ENCODE peak calls at places on chromosomes 1 and 21, in four cellular contexts. H is anterior cingulate cortex; F is brain microvascular endothelial cell; Q is CD4-positive, alpha-beta T cell. A is an unnamed sample.

GRCh38 chr1:192776998-192777397 is 31.8 kb upstream of the RGS2 start:
- DNase-seq in H (no peak), F (no peak), Q (no peak), A (no peak)

GRCh38 chr1:46657775-46658174 is 10.4 kb downstream of the ATPAF1 start:
- DNase-seq in H (no peak), F (no peak), Q (no peak), A (no peak)

GRCh38 chr1:226408285-226409184 is 642 bp upstream of the PARP1 start:
- DNase-seq in H (no peak), F (no peak), Q (no peak), A (no peak)

GRCh38 chr1:76379506-76379905 is 305.0 kb downstream of the ST6GALNAC3 start:
- DNase-seq in H (no peak), F (no peak), Q (no peak), A (no peak)

GRCh38 chr1:54300395-54300794 is 100.4 kb downstream of the MRPL37 start:
- DNase-seq in H (no peak), F (no peak), Q (no peak), A (no peak)

GRCh38 chr1:24709748-24710416 is 35.4 kb upstream of the CLIC4 start:
- DNase-seq in H (no peak), F (no peak), Q (no peak), A (no peak)

GRCh38 chr1:221022331-221022730 is 143.1 kb downstream of the HLX start:
- DNase-seq in H (no peak), F (no peak), Q (no peak), A (no peak)

GRCh38 chr1:160284220-160284781 is 632 bp downstream of the PEX19 start:
- DNase-seq in H (no peak), F (peak; percentile 62), Q (peak; percentile 6), A (no peak)

GRCh38 chr1:85318217-85318616 is 41.8 kb upstream of the BCL10 start:
- DNase-seq in H (no peak), F (no peak), Q (no peak), A (no peak)

GRCh38 chr1:220330265-220330664 is 58.0 kb upstream of the RAB3GAP2 start:
- DNase-seq in H (no peak), F (no peak), Q (no peak), A (peak; percentile 11)

GRCh38 chr1:43532716-43533115 is 2.0 kb downstream of the PTPRF start:
- DNase-seq in H (no peak), F (no peak), Q (no peak), A (no peak)

GRCh38 chr1:15178571-15179484 is 25.3 kb downstream of the TMEM51 start:
- DNase-seq in H (no peak), F (peak; percentile 91), Q (no peak), A (peak; percentile 72)

GRCh38 chr21:45571641-45572040 is 29.4 kb upstream of the SLC19A1 start:
- DNase-seq in H (no peak), F (no peak), Q (no peak), A (no peak)

GRCh38 chr1:163174524-163175437 is 27.9 kb downstream of the RGS5 start:
- DNase-seq in H (peak; percentile 15), F (peak; percentile 71), Q (no peak), A (peak; percentile 24)

GRCh38 chr1:56573311-56573710 is 6.1 kb downstream of the PLPP3 start:
- DNase-seq in H (no peak), F (no peak), Q (no peak), A (no peak)

GRCh38 chr1:212958175-212958574 is 7.8 kb downstream of the VASH2 start:
- DNase-seq in H (no peak), F (peak; percentile 88), Q (no peak), A (no peak)

GRCh38 chr1:155127672-155128468 is at the start of gene EFNA1:
- DNase-seq in H (peak; percentile 19), F (no peak), Q (no peak), A (no peak)

GRCh38 chr1:180571832-180572636 is 13.3 kb downstream of the OVAAL start:
- DNase-seq in H (no peak), F (no peak), Q (no peak), A (no peak)

GRCh38 chr1:20410555-20410954 is 75.5 kb downstream of the CAMK2N1 start:
- DNase-seq in H (no peak), F (no peak), Q (no peak), A (no peak)

GRCh38 chr1:236806634-236807033 is 11.5 kb downstream of the MTR start:
- DNase-seq in H (no peak), F (no peak), Q (no peak), A (no peak)

GRCh38 chr1:18010945-18011344 is 96.7 kb upstream of the IGSF21 start:
- DNase-seq in H (no peak), F (no peak), Q (no peak), A (no peak)

GRCh38 chr1:55631508-55631907 is 416.3 kb upstream of the USP24 start:
- DNase-seq in H (no peak), F (peak; percentile 6), Q (no peak), A (peak; percentile 70)

GRCh38 chr1:167442142-167442848 is 76.0 kb downstream of the CD247 start:
- DNase-seq in H (no peak), F (peak; percentile 59), Q (peak; percentile 81), A (peak; percentile 14)

GRCh38 chr1:170931650-170932049 is 3.7 kb upstream of the MROH9 start:
- DNase-seq in H (no peak), F (no peak), Q (no peak), A (no peak)

GRCh38 chr1:212515329-212515760 is 82.6 kb downstream of the NENF start:
- DNase-seq in H (no peak), F (no peak), Q (no peak), A (no peak)

GRCh38 chr1:18294437-18295176 is 186.1 kb upstream of the KLHDC7A start:
- DNase-seq in H (no peak), F (no peak), Q (no peak), A (no peak)

A was measured in AG09309.